ENCODE peak calls at places on chromosomes 3 and 15, in nine cellular contexts. Y is mammary epithelial cell, E is H9, T is mucosa of descending colon, V is IMR-90, B is fibroblast of lung, R is testis, X is neuronal stem cell, C is DND-41. O is an unnamed sample. For H3K4me1, the result is how much of the 10 kb centered on the place peaks cover.

GRCh38 chr3:81666502-81667121 is 94.8 kb downstream of the GBE1 start:
- DNase-seq in Y (no peak), E (no peak), T (peak), V (peak), B (peak), R (no peak), X (no peak), C (no peak), O (no peak)

GRCh38 chr3:12829886-12830784 is 11.2 kb downstream of the RPL32 start:
- DNase-seq in Y (no peak), E (peak), T (no peak), V (no peak), B (no peak), R (no peak), X (no peak), C (no peak), O (no peak)

GRCh38 chr15:68220489-68220888 is 9.0 kb downstream of the CLN6 start:
- DNase-seq in Y (no peak), E (no peak), T (no peak), V (no peak), B (no peak), R (no peak), X (no peak), C (no peak), O (no peak)

GRCh38 chr15:43792761-43793493 is 807 bp downstream of the SERF2 start:
- DNase-seq in Y (peak), E (no peak), T (peak), V (peak), B (no peak), R (peak), X (peak), C (no peak), O (peak)

GRCh38 chr15:83396071-83396470 is 51.1 kb upstream of the SH3GL3 start:
- DNase-seq in Y (no peak), E (peak), T (no peak), V (no peak), B (no peak), R (no peak), X (peak), C (no peak), O (no peak)

GRCh38 chr3:165643433-165643824 is 193.8 kb downstream of the BCHE start:
- DNase-seq in Y (peak), E (no peak), T (no peak), V (peak), B (peak), R (no peak), X (no peak), C (no peak), O (no peak)

GRCh38 chr15:52488830-52489229 is 39.9 kb downstream of the MYO5A start:
- DNase-seq in Y (no peak), E (no peak), T (no peak), V (no peak), B (no peak), R (no peak), X (no peak), C (no peak), O (no peak)

GRCh38 chr3:72957303-72957702 is 39.3 kb upstream of the PPP4R2 start:
- DNase-seq in Y (no peak), E (no peak), T (no peak), V (no peak), B (no peak), R (peak), X (peak), C (no peak), O (no peak)

GRCh38 chr3:125618851-125619250 is 23.6 kb upstream of the OSBPL11 start:
- DNase-seq in Y (no peak), E (no peak), T (no peak), V (no peak), B (no peak), R (no peak), X (no peak), C (no peak), O (no peak)

GRCh38 chr15:63905558-63906265 is 72.0 kb upstream of the HERC1 start:
- DNase-seq in Y (no peak), E (no peak), T (no peak), V (no peak), B (no peak), R (no peak), X (no peak), C (no peak), O (no peak)

GRCh38 chr3:30282052-30282708 is 324.2 kb upstream of the TGFBR2 start:
- DNase-seq in Y (peak), E (peak), T (no peak), V (peak), B (peak), R (no peak), X (peak), C (no peak), O (no peak)

GRCh38 chr3:80152692-80153091 is 384.9 kb upstream of the ROBO1 start:
- DNase-seq in Y (no peak), E (no peak), T (no peak), V (no peak), B (no peak), R (no peak), X (no peak), C (no peak), O (no peak)

GRCh38 chr3:43176666-43177065 is 70.8 kb upstream of the POMGNT2 start:
- DNase-seq in Y (no peak), E (no peak), T (no peak), V (no peak), B (no peak), R (no peak), X (no peak), C (no peak), O (no peak)

GRCh38 chr3:65619391-65620298 is 419.1 kb downstream of the MAGI1 start:
- DNase-seq in Y (no peak), E (no peak), T (no peak), V (peak), B (peak), R (no peak), X (no peak), C (no peak), O (no peak)

GRCh38 chr3:52704611-52705437 is 767 bp downstream of the GLT8D1 start:
- DNase-seq in Y (peak), E (no peak), T (peak), V (peak), B (peak), R (no peak), X (no peak), C (peak), O (no peak)

GRCh38 chr3:150069158-150069536 is 98.5 kb upstream of the PFN2 start:
- DNase-seq in Y (no peak), E (no peak), T (no peak), V (peak), B (no peak), R (no peak), X (no peak), C (no peak), O (no peak)

GRCh38 chr15:54273928-54274327 is 295.7 kb downstream of the UNC13C start:
- DNase-seq in Y (no peak), E (no peak), T (peak), V (no peak), B (no peak), R (peak), X (no peak), C (no peak), O (no peak)

GRCh38 chr15:88878720-88879184 is 16.6 kb downstream of the HAPLN3 start:
- DNase-seq in Y (no peak), E (peak), T (peak), V (peak), B (peak), R (peak), X (peak), C (peak), O (no peak)

GRCh38 chr15:45634442-45635190 is at the start of gene SQOR:
- DNase-seq in Y (peak), E (peak), T (peak), V (peak), B (peak), R (peak), X (peak), C (peak), O (peak)

GRCh38 chr3:110858549-110858948 is 213.1 kb upstream of the NECTIN3 start:
- DNase-seq in Y (no peak), E (no peak), T (no peak), V (no peak), B (no peak), R (no peak), X (no peak), C (no peak), O (no peak)

GRCh38 chr3:113521981-113522380 is 7.0 kb upstream of the SPICE1 start:
- DNase-seq in Y (no peak), E (no peak), T (no peak), V (no peak), B (no peak), R (no peak), X (no peak), C (no peak), O (no peak)

GRCh38 chr15:48389701-48390143 is 58.5 kb downstream of the DUT start:
- DNase-seq in Y (no peak), E (no peak), T (no peak), V (peak), B (peak), R (no peak), X (no peak), C (no peak), O (no peak)

GRCh38 chr3:129594907-129595390 is 11.5 kb downstream of the PLXND1 start:
- DNase-seq in Y (no peak), E (no peak), T (no peak), V (no peak), B (no peak), R (no peak), X (no peak), C (no peak), O (no peak)
- H3K4me1 ChIP-seq in Y (under half), E (under half), T (under half), V (half or more), B (half or more), R (half or more), X (half or more), C (half or more), O (under half)

GRCh38 chr15:94235041-94235440 is 3.7 kb downstream of the MCTP2 start:
- DNase-seq in Y (no peak), E (no peak), T (no peak), V (no peak), B (no peak), R (no peak), X (no peak), C (no peak), O (no peak)
- H3K4me1 ChIP-seq in Y (half or more), E (under half), T (under half), V (under half), B (under half), R (under half), X (under half), C (under half), O (under half)

GRCh38 chr3:46959169-46959515 is 17.4 kb downstream of the CCDC12 start:
- DNase-seq in Y (no peak), E (no peak), T (no peak), V (no peak), B (no peak), R (no peak), X (no peak), C (no peak), O (no peak)

GRCh38 chr3:46955801-46956259 is 20.7 kb downstream of the CCDC12 start:
- DNase-seq in Y (no peak), E (no peak), T (no peak), V (peak), B (no peak), R (no peak), X (no peak), C (peak), O (no peak)

GRCh38 chr3:46960081-46960701 is 16.4 kb downstream of the CCDC12 start:
- DNase-seq in Y (peak), E (no peak), T (no peak), V (peak), B (peak), R (no peak), X (no peak), C (no peak), O (no peak)

GRCh38 chr3:46960801-46961200 is 15.7 kb downstream of the CCDC12 start:
- DNase-seq in Y (no peak), E (no peak), T (no peak), V (no peak), B (no peak), R (no peak), X (no peak), C (no peak), O (no peak)

GRCh38 chr3:46958469-46959168 is 17.9 kb downstream of the CCDC12 start:
- DNase-seq in Y (no peak), E (no peak), T (no peak), V (no peak), B (no peak), R (no peak), X (no peak), C (no peak), O (no peak)
- H3K4me1 ChIP-seq in Y (under half), E (under half), T (half or more), V (under half), B (under half), R (under half), X (under half), C (half or more), O (half or more)

DNA sequence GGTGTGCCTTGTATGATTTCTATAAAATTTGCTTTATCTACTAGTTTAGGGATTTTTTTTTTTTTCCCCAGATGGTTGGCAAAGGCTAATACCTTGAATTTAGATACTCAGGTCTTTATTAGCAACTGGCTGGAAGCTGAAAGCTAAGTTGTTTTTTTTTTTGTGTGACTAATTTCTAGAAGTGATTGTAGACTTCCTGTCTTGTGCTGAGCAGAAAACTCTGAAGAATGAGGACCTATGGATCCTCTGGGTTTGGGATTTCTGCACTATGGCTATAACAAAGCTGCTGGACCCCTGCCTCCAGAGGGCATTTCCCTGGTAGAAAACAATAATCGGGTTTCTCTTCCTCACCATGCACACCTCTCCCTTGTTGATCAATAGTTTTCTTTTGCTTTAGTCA is 10.0 kb downstream of the ARIH2 start:
- DNase-seq in Y (peak), E (no peak), T (no peak), V (peak), B (no peak), R (no peak), X (no peak), C (no peak), O (no peak)
- H3K4me1 ChIP-seq in Y (under half), E (under half), T (under half), V (under half), B (under half), R (under half), X (under half), C (under half), O (half or more)

DNA sequence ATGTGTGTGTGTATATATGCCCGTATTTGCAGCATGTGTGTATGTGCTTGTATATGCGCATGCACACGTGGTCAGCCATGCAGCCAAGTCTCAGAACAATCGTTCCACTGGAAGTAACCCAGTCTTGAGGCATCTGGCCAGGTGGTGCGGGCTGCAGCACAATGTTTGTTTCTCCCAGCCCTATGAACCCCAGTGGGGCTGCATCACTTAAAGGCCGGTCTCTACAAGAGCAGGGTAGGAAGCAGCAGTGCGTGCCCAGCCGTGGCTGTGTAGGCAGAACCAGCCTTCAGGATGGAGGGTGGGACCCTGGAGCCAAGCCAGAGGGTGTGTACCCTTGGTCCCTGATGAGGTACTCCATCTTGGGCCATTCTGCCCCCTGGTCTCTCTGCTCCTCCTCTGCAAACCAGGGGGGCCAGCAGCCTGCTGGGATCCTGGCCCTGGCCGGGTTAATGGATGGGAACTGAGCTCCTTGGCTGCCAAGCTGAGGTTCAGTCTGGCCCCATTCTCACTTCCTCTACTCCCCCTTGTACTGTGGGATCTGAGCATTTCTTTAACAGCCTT is 11.8 kb downstream of the KLF13 start:
- DNase-seq in Y (no peak), E (no peak), T (peak), V (no peak), B (peak), R (peak), X (no peak), C (no peak), O (no peak)
- H3K4me1 ChIP-seq in Y (under half), E (under half), T (half or more), V (under half), B (under half), R (half or more), X (under half), C (under half), O (half or more)

GRCh38 chr15:74781673-74782595 is at the start of gene CSK:
- DNase-seq in Y (peak), E (peak), T (peak), V (peak), B (peak), R (peak), X (peak), C (peak), O (peak)

GRCh38 chr15:74783808-74784175 is 1.9 kb downstream of the CSK start:
- DNase-seq in Y (no peak), E (no peak), T (peak), V (no peak), B (no peak), R (no peak), X (no peak), C (no peak), O (no peak)

GRCh38 chr15:74780983-74781672 is 752 bp upstream of the CSK start:
- DNase-seq in Y (peak), E (no peak), T (peak), V (peak), B (peak), R (peak), X (no peak), C (peak), O (peak)

GRCh38 chr15:74783072-74783807 is 1.4 kb downstream of the CSK start:
- DNase-seq in Y (no peak), E (no peak), T (peak), V (peak), B (peak), R (no peak), X (no peak), C (peak), O (no peak)

GRCh38 chr15:74782596-74783071 is 754 bp downstream of the CSK start:
- DNase-seq in Y (no peak), E (no peak), T (peak), V (no peak), B (no peak), R (no peak), X (no peak), C (no peak), O (no peak)
- H3K4me1 ChIP-seq in Y (under half), E (under half), T (half or more), V (under half), B (half or more), R (under half), X (under half), C (half or more), O (half or more)

DNA sequence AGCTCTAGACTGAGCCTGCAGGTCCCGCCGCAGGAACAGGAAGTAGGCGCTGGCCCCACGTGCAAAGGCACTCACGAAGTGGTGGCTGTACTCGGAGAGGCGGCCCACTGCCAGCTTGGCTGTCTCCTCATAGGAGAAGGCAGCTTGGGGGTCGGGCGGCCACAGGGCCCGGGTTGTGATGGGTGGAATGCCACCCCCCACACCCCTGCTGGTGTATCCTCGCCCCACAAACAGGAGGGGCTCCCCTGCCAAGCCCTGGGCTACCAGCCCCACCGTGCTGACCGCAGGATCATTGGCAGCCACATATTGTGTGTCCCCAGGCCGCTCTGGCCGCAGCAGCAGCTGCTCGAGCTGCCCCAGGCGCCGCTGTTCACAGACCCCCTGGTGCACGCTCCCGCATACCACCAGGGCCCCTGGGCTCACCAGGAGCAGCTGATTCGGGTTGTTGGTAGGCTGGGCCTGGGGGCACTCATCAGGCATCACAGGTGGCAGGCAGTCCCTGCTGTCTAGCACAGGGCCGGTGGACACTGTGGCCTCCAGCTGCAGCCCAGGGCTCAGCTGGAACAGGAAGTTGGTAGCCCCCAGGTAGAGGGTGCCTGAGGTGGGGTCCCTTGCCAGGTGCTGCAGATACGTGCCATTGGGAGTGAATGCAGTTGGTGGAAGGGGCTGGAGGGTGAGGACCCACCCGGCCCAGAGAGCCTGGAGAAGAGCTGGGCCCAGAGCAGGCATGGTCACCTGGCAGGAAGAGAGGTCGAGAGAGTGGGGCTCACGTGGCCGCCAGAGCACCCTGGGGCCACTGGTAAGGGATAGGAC is 5.8 kb downstream of the PLXNB1 start:
- DNase-seq in Y (no peak), E (no peak), T (no peak), V (no peak), B (no peak), R (no peak), X (no peak), C (no peak), O (no peak)
- H3K4me1 ChIP-seq in Y (half or more), E (under half), T (under half), V (under half), B (under half), R (under half), X (under half), C (under half), O (under half)

GRCh38 chr15:90162956-90163355 is 38.2 kb upstream of the SEMA4B start:
- DNase-seq in Y (no peak), E (no peak), T (peak), V (no peak), B (no peak), R (no peak), X (no peak), C (no peak), O (no peak)
- H3K4me1 ChIP-seq in Y (half or more), E (under half), T (half or more), V (under half), B (under half), R (under half), X (under half), C (under half), O (under half)

DNA sequence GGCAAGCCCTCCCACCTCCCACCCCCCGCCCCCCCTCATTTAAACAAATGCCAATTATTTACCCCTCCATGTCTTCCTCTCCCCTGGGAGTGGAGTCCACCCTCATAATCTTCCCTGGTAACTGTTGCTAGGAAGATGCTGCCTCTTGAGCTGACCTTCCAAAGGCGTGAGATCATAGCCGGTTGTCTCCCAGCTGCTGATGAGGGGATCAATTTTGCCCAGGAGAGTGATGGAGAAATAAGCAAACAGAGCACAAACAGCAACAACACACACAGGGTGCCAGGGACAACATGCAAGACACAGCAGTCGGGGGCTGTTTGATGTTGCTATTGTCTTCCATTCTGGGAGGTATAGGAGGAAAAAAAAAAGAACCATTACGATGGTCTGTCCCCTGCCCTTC is 76.7 kb upstream of the RGMA start:
- DNase-seq in Y (no peak), E (no peak), T (no peak), V (no peak), B (no peak), R (no peak), X (no peak), C (no peak), O (no peak)
- H3K4me1 ChIP-seq in Y (under half), E (under half), T (under half), V (under half), B (under half), R (under half), X (under half), C (under half), O (under half)

DNA sequence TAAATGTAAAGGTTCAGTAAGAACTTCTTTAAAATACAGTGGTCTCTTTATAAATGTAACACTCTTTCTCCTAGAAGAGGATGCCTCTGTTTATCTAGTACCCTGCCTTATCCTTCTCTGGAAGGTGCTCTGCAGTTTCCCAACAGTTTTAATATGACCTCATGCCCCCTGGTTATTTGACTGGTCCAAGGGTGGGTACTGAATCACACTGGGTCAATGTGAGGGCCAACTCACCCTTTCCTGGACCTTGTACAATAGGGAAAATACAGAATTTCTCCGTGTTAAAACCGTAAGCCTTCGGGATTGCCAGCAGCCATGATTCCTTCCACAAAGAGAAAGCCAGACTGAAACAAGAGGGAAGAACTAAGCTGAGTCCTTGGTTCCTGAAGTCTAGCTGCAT is 9.2 kb downstream of the DCBLD2 start:
- DNase-seq in Y (no peak), E (no peak), T (no peak), V (no peak), B (no peak), R (no peak), X (no peak), C (no peak), O (no peak)
- H3K4me1 ChIP-seq in Y (half or more), E (under half), T (under half), V (under half), B (under half), R (under half), X (under half), C (under half), O (under half)

O was measured in CD4-positive, alpha-beta memory T cell.